ENCODE peak calls at places on chromosome 15, in eight cellular contexts. One of them, this sample, is unnamed. For H3K4me1, the result is how much of the 10 kb centered on the place peaks cover.

GRCh38 chr15:92608866-92609700 is 46.5 kb downstream of the FAM174B start:
- DNase-seq in kidney: no peak
- DNase-seq in IMR-90: no peak
- DNase-seq in naive thymus-derived CD4-positive, alpha-beta T cell: no peak
- DNase-seq in heart left ventricle: no peak
- DNase-seq in mammary epithelial cell: no peak
- DNase-seq in stomach: no peak
- DNase-seq in ovary: no peak
- DNase-seq in this sample: no peak

GRCh38 chr15:52483712-52484111 is 45.0 kb downstream of the MYO5A start:
- DNase-seq in mammary epithelial cell: peak
- DNase-seq in kidney: no peak
- DNase-seq in heart left ventricle: no peak
- DNase-seq in naive thymus-derived CD4-positive, alpha-beta T cell: no peak
- DNase-seq in stomach: no peak
- DNase-seq in IMR-90: peak
- DNase-seq in ovary: no peak
- DNase-seq in this sample: no peak

GRCh38 chr15:38069506-38069905 is 135.1 kb downstream of the TMCO5A start:
- DNase-seq in mammary epithelial cell: peak
- DNase-seq in kidney: no peak
- DNase-seq in heart left ventricle: peak
- DNase-seq in IMR-90: peak
- DNase-seq in ovary: no peak
- DNase-seq in stomach: peak
- DNase-seq in naive thymus-derived CD4-positive, alpha-beta T cell: no peak
- DNase-seq in this sample: no peak

GRCh38 chr15:81777546-81777945 is 268.3 kb downstream of the MEX3B start:
- DNase-seq in ovary: no peak
- DNase-seq in stomach: no peak
- DNase-seq in IMR-90: no peak
- DNase-seq in heart left ventricle: no peak
- DNase-seq in mammary epithelial cell: no peak
- DNase-seq in kidney: no peak
- DNase-seq in naive thymus-derived CD4-positive, alpha-beta T cell: no peak
- DNase-seq in this sample: no peak

GRCh38 chr15:23073890-23074631 is 34.7 kb upstream of the TUBGCP5 start:
- DNase-seq in ovary: no peak
- DNase-seq in mammary epithelial cell: peak
- DNase-seq in kidney: no peak
- DNase-seq in naive thymus-derived CD4-positive, alpha-beta T cell: no peak
- DNase-seq in IMR-90: no peak
- DNase-seq in stomach: no peak
- DNase-seq in heart left ventricle: no peak
- DNase-seq in this sample: no peak

GRCh38 chr15:59917504-59918157 is 86.5 kb upstream of the FOXB1 start:
- DNase-seq in stomach: peak
- DNase-seq in heart left ventricle: peak
- DNase-seq in IMR-90: peak
- DNase-seq in ovary: no peak
- DNase-seq in kidney: peak
- DNase-seq in mammary epithelial cell: peak
- DNase-seq in naive thymus-derived CD4-positive, alpha-beta T cell: peak
- DNase-seq in this sample: no peak

GRCh38 chr15:58839485-58839884 is 68.4 kb downstream of the MINDY2 start:
- DNase-seq in stomach: no peak
- DNase-seq in heart left ventricle: no peak
- DNase-seq in IMR-90: peak
- DNase-seq in kidney: no peak
- DNase-seq in ovary: no peak
- DNase-seq in naive thymus-derived CD4-positive, alpha-beta T cell: no peak
- DNase-seq in mammary epithelial cell: peak
- DNase-seq in this sample: no peak

GRCh38 chr15:65409284-65409631 is 13.5 kb downstream of the IGDCC4 start:
- DNase-seq in IMR-90: peak
- DNase-seq in mammary epithelial cell: peak
- DNase-seq in ovary: no peak
- DNase-seq in naive thymus-derived CD4-positive, alpha-beta T cell: no peak
- DNase-seq in kidney: no peak
- DNase-seq in stomach: no peak
- DNase-seq in heart left ventricle: no peak
- DNase-seq in this sample: no peak

GRCh38 chr15:34610388-34610787 is 26.9 kb upstream of the GOLGA8B start:
- DNase-seq in ovary: no peak
- DNase-seq in mammary epithelial cell: peak
- DNase-seq in stomach: no peak
- DNase-seq in heart left ventricle: no peak
- DNase-seq in kidney: no peak
- DNase-seq in IMR-90: peak
- DNase-seq in naive thymus-derived CD4-positive, alpha-beta T cell: peak
- DNase-seq in this sample: no peak

GRCh38 chr15:70504305-70504951 is 258.9 kb downstream of the UACA start:
- DNase-seq in kidney: peak
- DNase-seq in IMR-90: peak
- DNase-seq in naive thymus-derived CD4-positive, alpha-beta T cell: no peak
- DNase-seq in ovary: peak
- DNase-seq in mammary epithelial cell: peak
- DNase-seq in stomach: peak
- DNase-seq in heart left ventricle: peak
- DNase-seq in this sample: peak

GRCh38 chr15:70504988-70505387 is 258.4 kb downstream of the UACA start:
- DNase-seq in stomach: no peak
- DNase-seq in mammary epithelial cell: no peak
- DNase-seq in ovary: no peak
- DNase-seq in IMR-90: no peak
- DNase-seq in naive thymus-derived CD4-positive, alpha-beta T cell: no peak
- DNase-seq in kidney: no peak
- DNase-seq in heart left ventricle: no peak
- DNase-seq in this sample: no peak

GRCh38 chr15:70502576-70502975 is 260.8 kb downstream of the UACA start:
- DNase-seq in stomach: no peak
- DNase-seq in mammary epithelial cell: no peak
- DNase-seq in naive thymus-derived CD4-positive, alpha-beta T cell: no peak
- DNase-seq in heart left ventricle: no peak
- DNase-seq in kidney: no peak
- DNase-seq in IMR-90: no peak
- DNase-seq in ovary: no peak
- DNase-seq in this sample: no peak

GRCh38 chr15:70503073-70503745 is 260.1 kb downstream of the UACA start:
- DNase-seq in ovary: no peak
- DNase-seq in naive thymus-derived CD4-positive, alpha-beta T cell: no peak
- DNase-seq in kidney: no peak
- DNase-seq in stomach: no peak
- DNase-seq in mammary epithelial cell: no peak
- DNase-seq in IMR-90: no peak
- DNase-seq in heart left ventricle: no peak
- DNase-seq in this sample: no peak

GRCh38 chr15:70503798-70504304 is 259.5 kb downstream of the UACA start:
- DNase-seq in stomach: no peak
- DNase-seq in naive thymus-derived CD4-positive, alpha-beta T cell: no peak
- DNase-seq in kidney: no peak
- DNase-seq in mammary epithelial cell: no peak
- DNase-seq in IMR-90: no peak
- DNase-seq in ovary: no peak
- DNase-seq in heart left ventricle: no peak
- DNase-seq in this sample: no peak
- H3K4me1 ChIP-seq in stomach: under half
- H3K4me1 ChIP-seq in naive thymus-derived CD4-positive, alpha-beta T cell: under half
- H3K4me1 ChIP-seq in kidney: under half
- H3K4me1 ChIP-seq in mammary epithelial cell: under half
- H3K4me1 ChIP-seq in IMR-90: under half
- H3K4me1 ChIP-seq in ovary: under half
- H3K4me1 ChIP-seq in heart left ventricle: under half
- H3K4me1 ChIP-seq in this sample: half or more

GRCh38 chr15:85795320-85795668 is 569 bp upstream of the KLHL25 start:
- DNase-seq in IMR-90: no peak
- DNase-seq in naive thymus-derived CD4-positive, alpha-beta T cell: no peak
- DNase-seq in heart left ventricle: no peak
- DNase-seq in ovary: no peak
- DNase-seq in stomach: no peak
- DNase-seq in mammary epithelial cell: no peak
- DNase-seq in kidney: peak
- DNase-seq in this sample: no peak
- H3K27ac ChIP-seq in IMR-90: no peak
- H3K27ac ChIP-seq in naive thymus-derived CD4-positive, alpha-beta T cell: peak
- H3K27ac ChIP-seq in heart left ventricle: peak
- H3K27ac ChIP-seq in ovary: no peak
- H3K27ac ChIP-seq in stomach: peak
- H3K27ac ChIP-seq in mammary epithelial cell: no peak
- H3K27ac ChIP-seq in kidney: peak
- H3K27ac ChIP-seq in this sample: peak

GRCh38 chr15:89578146-89578545 is 2.9 kb downstream of the TICRR start:
- DNase-seq in mammary epithelial cell: no peak
- DNase-seq in naive thymus-derived CD4-positive, alpha-beta T cell: no peak
- DNase-seq in kidney: no peak
- DNase-seq in IMR-90: no peak
- DNase-seq in stomach: no peak
- DNase-seq in ovary: no peak
- DNase-seq in heart left ventricle: no peak
- DNase-seq in this sample: no peak
- H3K4me3 ChIP-seq in mammary epithelial cell: peak
- H3K4me3 ChIP-seq in naive thymus-derived CD4-positive, alpha-beta T cell: no peak
- H3K4me3 ChIP-seq in kidney: no peak
- H3K4me3 ChIP-seq in IMR-90: no peak
- H3K4me3 ChIP-seq in stomach: no peak
- H3K4me3 ChIP-seq in ovary: no peak
- H3K4me3 ChIP-seq in heart left ventricle: no peak
- H3K4me3 ChIP-seq in this sample: peak

GRCh38 chr15:96328101-96328958 is 2.2 kb upstream of the NR2F2 start:
- DNase-seq in ovary: no peak
- DNase-seq in IMR-90: no peak
- DNase-seq in kidney: no peak
- DNase-seq in heart left ventricle: no peak
- DNase-seq in stomach: no peak
- DNase-seq in naive thymus-derived CD4-positive, alpha-beta T cell: no peak
- DNase-seq in mammary epithelial cell: no peak
- DNase-seq in this sample: no peak
- H3K4me1 ChIP-seq in ovary: under half
- H3K4me1 ChIP-seq in IMR-90: under half
- H3K4me1 ChIP-seq in kidney: under half
- H3K4me1 ChIP-seq in heart left ventricle: under half
- H3K4me1 ChIP-seq in stomach: under half
- H3K4me1 ChIP-seq in naive thymus-derived CD4-positive, alpha-beta T cell: under half
- H3K4me1 ChIP-seq in mammary epithelial cell: under half
- H3K4me1 ChIP-seq in this sample: under half

GRCh38 chr15:90598053-90598577 is 68.4 kb downstream of the CRTC3 start:
- DNase-seq in mammary epithelial cell: no peak
- DNase-seq in ovary: peak
- DNase-seq in heart left ventricle: peak
- DNase-seq in kidney: peak
- DNase-seq in stomach: peak
- DNase-seq in IMR-90: no peak
- DNase-seq in naive thymus-derived CD4-positive, alpha-beta T cell: no peak
- DNase-seq in this sample: peak

GRCh38 chr15:90598679-90599078 is 69.0 kb downstream of the CRTC3 start:
- DNase-seq in stomach: no peak
- DNase-seq in IMR-90: no peak
- DNase-seq in ovary: no peak
- DNase-seq in mammary epithelial cell: no peak
- DNase-seq in kidney: peak
- DNase-seq in heart left ventricle: no peak
- DNase-seq in naive thymus-derived CD4-positive, alpha-beta T cell: no peak
- DNase-seq in this sample: no peak

GRCh38 chr15:90600954-90601353 is 71.2 kb downstream of the CRTC3 start:
- DNase-seq in kidney: no peak
- DNase-seq in IMR-90: no peak
- DNase-seq in heart left ventricle: no peak
- DNase-seq in naive thymus-derived CD4-positive, alpha-beta T cell: no peak
- DNase-seq in mammary epithelial cell: no peak
- DNase-seq in stomach: no peak
- DNase-seq in ovary: no peak
- DNase-seq in this sample: no peak

GRCh38 chr15:90599116-90599515 is 69.4 kb downstream of the CRTC3 start:
- DNase-seq in ovary: no peak
- DNase-seq in kidney: no peak
- DNase-seq in IMR-90: no peak
- DNase-seq in mammary epithelial cell: no peak
- DNase-seq in naive thymus-derived CD4-positive, alpha-beta T cell: no peak
- DNase-seq in stomach: no peak
- DNase-seq in heart left ventricle: no peak
- DNase-seq in this sample: no peak

DNA sequence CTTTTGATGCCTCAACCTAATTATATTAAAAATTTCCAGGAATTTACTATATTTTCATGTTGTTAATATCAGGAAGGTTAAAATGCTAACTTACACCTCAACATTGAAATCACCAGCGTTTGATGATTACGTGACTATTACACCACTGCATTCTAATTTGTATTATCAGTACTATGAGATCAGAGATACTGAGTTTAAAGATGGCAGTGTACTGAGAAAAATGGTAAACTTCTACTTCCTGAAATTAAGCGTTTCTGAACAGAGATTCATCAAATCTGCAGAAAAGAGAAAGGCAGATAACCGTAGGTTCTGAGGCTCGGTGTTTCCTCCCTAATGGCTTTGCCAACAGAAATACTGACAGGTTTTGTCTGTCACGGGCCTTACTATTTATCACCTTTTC is 69.9 kb downstream of the CRTC3 start:
- DNase-seq in naive thymus-derived CD4-positive, alpha-beta T cell: peak
- DNase-seq in IMR-90: no peak
- DNase-seq in mammary epithelial cell: no peak
- DNase-seq in heart left ventricle: no peak
- DNase-seq in stomach: no peak
- DNase-seq in ovary: no peak
- DNase-seq in kidney: no peak
- DNase-seq in this sample: no peak
- H3K27ac ChIP-seq in naive thymus-derived CD4-positive, alpha-beta T cell: peak
- H3K27ac ChIP-seq in IMR-90: no peak
- H3K27ac ChIP-seq in mammary epithelial cell: no peak
- H3K27ac ChIP-seq in heart left ventricle: no peak
- H3K27ac ChIP-seq in stomach: no peak
- H3K27ac ChIP-seq in ovary: no peak
- H3K27ac ChIP-seq in kidney: no peak
- H3K27ac ChIP-seq in this sample: peak

DNA sequence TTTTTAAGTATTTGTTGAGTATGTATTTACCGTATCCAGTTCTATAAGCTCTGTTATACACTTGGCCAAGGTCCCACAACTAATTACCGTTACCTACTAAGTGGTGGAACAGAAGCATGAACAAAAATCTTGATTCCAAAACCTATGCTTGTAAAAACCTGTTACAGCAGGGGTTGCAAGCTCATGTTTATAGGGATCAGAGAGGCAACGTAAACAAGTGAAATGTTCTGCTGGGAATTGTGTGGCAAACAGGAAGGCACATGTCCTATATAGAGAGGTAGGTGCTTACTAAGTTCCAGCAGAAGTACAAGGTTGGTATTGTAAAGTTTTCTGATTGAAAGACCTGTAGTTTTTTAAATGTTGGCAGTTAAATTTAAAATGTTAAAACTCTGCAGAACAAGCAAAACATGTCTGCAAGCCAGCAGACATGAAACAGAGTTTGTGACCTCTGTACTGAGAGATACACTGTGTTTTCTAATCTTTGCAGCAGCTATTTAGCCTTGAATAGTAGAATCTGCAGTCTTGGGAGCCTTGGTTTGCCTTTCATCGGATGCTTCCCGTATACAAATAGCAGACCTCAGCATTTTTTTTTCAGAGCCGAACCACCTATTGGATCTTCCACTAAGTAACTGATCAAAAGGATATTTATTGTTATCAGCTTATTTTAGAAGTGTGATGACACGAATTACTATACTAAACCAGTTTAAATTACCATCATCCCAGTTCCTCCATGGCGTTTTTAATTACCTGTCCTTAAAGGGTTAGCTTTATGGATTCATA is 11.4 kb downstream of the IREB2 start:
- DNase-seq in kidney: no peak
- DNase-seq in IMR-90: no peak
- DNase-seq in heart left ventricle: no peak
- DNase-seq in mammary epithelial cell: peak
- DNase-seq in stomach: no peak
- DNase-seq in naive thymus-derived CD4-positive, alpha-beta T cell: no peak
- DNase-seq in ovary: no peak
- DNase-seq in this sample: no peak
- H3K4me3 ChIP-seq in kidney: no peak
- H3K4me3 ChIP-seq in IMR-90: no peak
- H3K4me3 ChIP-seq in heart left ventricle: no peak
- H3K4me3 ChIP-seq in mammary epithelial cell: no peak
- H3K4me3 ChIP-seq in stomach: no peak
- H3K4me3 ChIP-seq in naive thymus-derived CD4-positive, alpha-beta T cell: no peak
- H3K4me3 ChIP-seq in ovary: no peak
- H3K4me3 ChIP-seq in this sample: no peak